ENCODE peak calls at places on chromosomes 6 and 20, in eight cellular contexts. One of them, this sample, is unnamed.

GRCh38 chr20:51190783-51191180 is 167.9 kb upstream of the KCNG1 start:
- DNase-seq in bronchial epithelial cell: peak
- DNase-seq in ureter: no peak
- DNase-seq in stimulated activated CD4-positive, alpha-beta T cell treated with anti-CD3 and anti-CD28 coated beads, Interleukin-4, amount 100 ng/mL, for 1 hour: no peak
- DNase-seq in T follicular helper cell: no peak
- DNase-seq in NCI-H2029 treated with DMSO at 0.1 percent for 48 hours: no peak
- DNase-seq in HFF-Myc: no peak
- DNase-seq in mucosa of gallbladder: no peak
- DNase-seq in this sample: no peak

GRCh38 chr20:52031574-52032303 is 159.8 kb downstream of the ZFP64 start:
- DNase-seq in bronchial epithelial cell: peak
- DNase-seq in NCI-H2029 treated with DMSO at 0.1 percent for 48 hours: no peak
- DNase-seq in mucosa of gallbladder: peak
- DNase-seq in stimulated activated CD4-positive, alpha-beta T cell treated with anti-CD3 and anti-CD28 coated beads, Interleukin-4, amount 100 ng/mL, for 1 hour: no peak
- DNase-seq in T follicular helper cell: no peak
- DNase-seq in ureter: no peak
- DNase-seq in HFF-Myc: peak
- DNase-seq in this sample: no peak

GRCh38 chr20:47241345-47241781 is 115.1 kb downstream of the ZMYND8 start:
- DNase-seq in stimulated activated CD4-positive, alpha-beta T cell treated with anti-CD3 and anti-CD28 coated beads, Interleukin-4, amount 100 ng/mL, for 1 hour: no peak
- DNase-seq in bronchial epithelial cell: no peak
- DNase-seq in NCI-H2029 treated with DMSO at 0.1 percent for 48 hours: no peak
- DNase-seq in mucosa of gallbladder: peak
- DNase-seq in T follicular helper cell: no peak
- DNase-seq in HFF-Myc: no peak
- DNase-seq in ureter: no peak
- DNase-seq in this sample: no peak

GRCh38 chr6:111777357-111777756 is 95.9 kb downstream of the FYN start:
- DNase-seq in bronchial epithelial cell: no peak
- DNase-seq in NCI-H2029 treated with DMSO at 0.1 percent for 48 hours: no peak
- DNase-seq in stimulated activated CD4-positive, alpha-beta T cell treated with anti-CD3 and anti-CD28 coated beads, Interleukin-4, amount 100 ng/mL, for 1 hour: no peak
- DNase-seq in T follicular helper cell: no peak
- DNase-seq in ureter: no peak
- DNase-seq in HFF-Myc: no peak
- DNase-seq in mucosa of gallbladder: no peak
- DNase-seq in this sample: no peak

GRCh38 chr6:4928426-4928825 is 75.4 kb downstream of the RPP40 start:
- DNase-seq in ureter: no peak
- DNase-seq in bronchial epithelial cell: no peak
- DNase-seq in HFF-Myc: peak
- DNase-seq in T follicular helper cell: no peak
- DNase-seq in NCI-H2029 treated with DMSO at 0.1 percent for 48 hours: no peak
- DNase-seq in mucosa of gallbladder: no peak
- DNase-seq in stimulated activated CD4-positive, alpha-beta T cell treated with anti-CD3 and anti-CD28 coated beads, Interleukin-4, amount 100 ng/mL, for 1 hour: no peak
- DNase-seq in this sample: no peak

GRCh38 chr20:57117296-57117695 is 149.1 kb downstream of the BMP7 start:
- DNase-seq in HFF-Myc: no peak
- DNase-seq in T follicular helper cell: no peak
- DNase-seq in stimulated activated CD4-positive, alpha-beta T cell treated with anti-CD3 and anti-CD28 coated beads, Interleukin-4, amount 100 ng/mL, for 1 hour: no peak
- DNase-seq in bronchial epithelial cell: no peak
- DNase-seq in ureter: no peak
- DNase-seq in NCI-H2029 treated with DMSO at 0.1 percent for 48 hours: no peak
- DNase-seq in mucosa of gallbladder: no peak
- DNase-seq in this sample: no peak

GRCh38 chr20:51365670-51366069 is 176.8 kb downstream of the NFATC2 start:
- DNase-seq in T follicular helper cell: no peak
- DNase-seq in stimulated activated CD4-positive, alpha-beta T cell treated with anti-CD3 and anti-CD28 coated beads, Interleukin-4, amount 100 ng/mL, for 1 hour: no peak
- DNase-seq in NCI-H2029 treated with DMSO at 0.1 percent for 48 hours: no peak
- DNase-seq in mucosa of gallbladder: no peak
- DNase-seq in ureter: no peak
- DNase-seq in bronchial epithelial cell: peak
- DNase-seq in HFF-Myc: no peak
- DNase-seq in this sample: no peak

GRCh38 chr6:158321960-158322359 is 9.7 kb downstream of the TULP4 start:
- DNase-seq in bronchial epithelial cell: peak
- DNase-seq in HFF-Myc: peak
- DNase-seq in T follicular helper cell: no peak
- DNase-seq in stimulated activated CD4-positive, alpha-beta T cell treated with anti-CD3 and anti-CD28 coated beads, Interleukin-4, amount 100 ng/mL, for 1 hour: no peak
- DNase-seq in NCI-H2029 treated with DMSO at 0.1 percent for 48 hours: no peak
- DNase-seq in ureter: no peak
- DNase-seq in mucosa of gallbladder: no peak
- DNase-seq in this sample: no peak

GRCh38 chr6:110340566-110340965 is 17.6 kb downstream of the METTL24 start:
- DNase-seq in HFF-Myc: no peak
- DNase-seq in ureter: no peak
- DNase-seq in NCI-H2029 treated with DMSO at 0.1 percent for 48 hours: no peak
- DNase-seq in T follicular helper cell: no peak
- DNase-seq in bronchial epithelial cell: no peak
- DNase-seq in stimulated activated CD4-positive, alpha-beta T cell treated with anti-CD3 and anti-CD28 coated beads, Interleukin-4, amount 100 ng/mL, for 1 hour: no peak
- DNase-seq in mucosa of gallbladder: no peak
- DNase-seq in this sample: no peak

GRCh38 chr6:159788757-159789376 is 535 bp downstream of the TCP1 start:
- DNase-seq in ureter: peak
- DNase-seq in HFF-Myc: no peak
- DNase-seq in mucosa of gallbladder: peak
- DNase-seq in bronchial epithelial cell: peak
- DNase-seq in stimulated activated CD4-positive, alpha-beta T cell treated with anti-CD3 and anti-CD28 coated beads, Interleukin-4, amount 100 ng/mL, for 1 hour: peak
- DNase-seq in NCI-H2029 treated with DMSO at 0.1 percent for 48 hours: no peak
- DNase-seq in T follicular helper cell: peak
- DNase-seq in this sample: peak

GRCh38 chr6:35178932-35179832 is 34.6 kb upstream of the SCUBE3 start:
- DNase-seq in mucosa of gallbladder: no peak
- DNase-seq in HFF-Myc: no peak
- DNase-seq in T follicular helper cell: no peak
- DNase-seq in ureter: no peak
- DNase-seq in stimulated activated CD4-positive, alpha-beta T cell treated with anti-CD3 and anti-CD28 coated beads, Interleukin-4, amount 100 ng/mL, for 1 hour: no peak
- DNase-seq in bronchial epithelial cell: no peak
- DNase-seq in NCI-H2029 treated with DMSO at 0.1 percent for 48 hours: no peak
- DNase-seq in this sample: no peak

GRCh38 chr6:8131265-8131897 is 29.0 kb upstream of the EEF1E1 start:
- DNase-seq in NCI-H2029 treated with DMSO at 0.1 percent for 48 hours: peak
- DNase-seq in bronchial epithelial cell: peak
- DNase-seq in stimulated activated CD4-positive, alpha-beta T cell treated with anti-CD3 and anti-CD28 coated beads, Interleukin-4, amount 100 ng/mL, for 1 hour: peak
- DNase-seq in mucosa of gallbladder: peak
- DNase-seq in ureter: peak
- DNase-seq in T follicular helper cell: peak
- DNase-seq in HFF-Myc: peak
- DNase-seq in this sample: no peak

GRCh38 chr20:63145156-63145555 is 70.8 kb downstream of the YTHDF1 start:
- DNase-seq in HFF-Myc: no peak
- DNase-seq in mucosa of gallbladder: no peak
- DNase-seq in T follicular helper cell: no peak
- DNase-seq in stimulated activated CD4-positive, alpha-beta T cell treated with anti-CD3 and anti-CD28 coated beads, Interleukin-4, amount 100 ng/mL, for 1 hour: no peak
- DNase-seq in bronchial epithelial cell: peak
- DNase-seq in NCI-H2029 treated with DMSO at 0.1 percent for 48 hours: no peak
- DNase-seq in ureter: no peak
- DNase-seq in this sample: no peak